ENCODE peak calls at places on chromosomes 12 and 14, in ten cellular contexts. Q, W, X, U, K, V, Y, D, F and G are unnamed samples.

GRCh38 chr14:64387232-64387737 is 868 bp upstream of the MTHFD1 start:
- DNase-seq in W (peak; percentile 54), D (peak; percentile 32), X (no peak), F (peak; percentile 19), U (no peak), Y (no peak), V (no peak), K (peak; percentile 48), Q (peak; percentile 22), G (no peak)

GRCh38 chr12:5441497-5442236 is 9.8 kb downstream of the NTF3 start:
- DNase-seq in F (peak; percentile 81), D (peak; percentile 95), X (peak; percentile 41), W (peak; percentile 55), U (no peak), K (no peak), Q (peak; percentile 6), V (no peak), Y (no peak), G (no peak)

GRCh38 chr14:35789651-35790050 is 19.4 kb downstream of the RALGAPA1 start:
- DNase-seq in W (no peak), D (peak; percentile 63), K (no peak), F (peak; percentile 68), U (no peak), Y (no peak), Q (no peak), V (no peak), X (peak; percentile 39), G (no peak)

GRCh38 chr12:116556964-116557706 is 2.0 kb upstream of the MAP1LC3B2 start:
- DNase-seq in U (no peak), F (peak; percentile 26), Y (no peak), K (no peak), V (no peak), D (peak; percentile 54), X (no peak), W (no peak), Q (peak; percentile 30), G (no peak)

GRCh38 chr12:74483057-74483456 is 54.6 kb upstream of the ATXN7L3B start:
- DNase-seq in F (no peak), Q (no peak), W (no peak), X (no peak), D (no peak), K (no peak), Y (no peak), U (no peak), V (no peak), G (no peak)

GRCh38 chr12:91355150-91356006 is 172.8 kb upstream of the DCN start:
- DNase-seq in U (peak; percentile 75), W (peak; percentile 90), Y (peak; percentile 83), D (peak; percentile 77), K (peak; percentile 86), X (no peak), Q (peak; percentile 88), F (peak; percentile 80), V (peak; percentile 63), G (peak; percentile 23)

GRCh38 chr14:71665157-71665556 is 267.1 kb upstream of the RGS6 start:
- DNase-seq in K (no peak), Y (no peak), F (peak; percentile 89), W (peak; percentile 82), D (peak; percentile 82), U (no peak), V (no peak), X (peak; percentile 71), Q (peak; percentile 80), G (peak; percentile 53)

GRCh38 chr12:115097406-115097805 is 413.4 kb upstream of the TBX3 start:
- DNase-seq in K (no peak), W (peak; percentile 7), Y (peak; percentile 49), X (no peak), F (no peak), V (no peak), D (peak; percentile 57), Q (no peak), U (no peak), G (no peak)

GRCh38 chr12:89574736-89575208 is 48.9 kb upstream of the POC1B start:
- DNase-seq in V (no peak), W (peak; percentile 82), U (no peak), Q (peak; percentile 76), F (peak; percentile 75), Y (peak; percentile 27), K (peak; percentile 16), D (peak; percentile 91), X (peak; percentile 64), G (no peak)

DNA sequence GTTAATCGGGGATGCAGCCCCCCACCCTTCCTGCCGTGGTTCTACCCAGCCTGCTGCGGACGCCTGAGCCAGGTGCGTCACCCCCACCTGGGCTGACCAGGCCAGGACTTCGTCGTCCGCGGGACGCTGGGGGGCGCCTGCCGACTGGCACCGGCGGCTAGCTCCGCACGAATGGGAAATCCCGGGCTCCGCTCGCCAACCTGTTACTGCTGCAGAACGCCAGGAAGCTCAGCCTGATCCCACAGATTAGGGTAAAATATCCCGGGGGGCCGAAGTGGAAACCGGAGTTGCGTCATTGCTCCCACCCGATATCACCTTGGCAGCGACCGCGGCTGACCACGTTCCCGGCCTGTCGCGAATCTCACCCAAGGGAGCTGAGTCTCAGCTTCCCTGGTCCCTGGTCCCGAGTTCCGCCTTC is 528 bp upstream of the VDR start:
- DNase-seq in D (no peak), V (peak; percentile 23), W (peak; percentile 58), Y (peak; percentile 57), X (no peak), K (peak; percentile 46), Q (no peak), U (peak; percentile 68), F (no peak), G (no peak)
- TF ChIP-seq CTCF in D (no peak), V (peak; percentile 11), W (no peak), Y (peak; percentile 15), X (peak; percentile 37), K (peak; percentile 25), Q (no peak), U (peak; percentile 36), F (peak; percentile 22), G (peak; percentile 53)

DNA sequence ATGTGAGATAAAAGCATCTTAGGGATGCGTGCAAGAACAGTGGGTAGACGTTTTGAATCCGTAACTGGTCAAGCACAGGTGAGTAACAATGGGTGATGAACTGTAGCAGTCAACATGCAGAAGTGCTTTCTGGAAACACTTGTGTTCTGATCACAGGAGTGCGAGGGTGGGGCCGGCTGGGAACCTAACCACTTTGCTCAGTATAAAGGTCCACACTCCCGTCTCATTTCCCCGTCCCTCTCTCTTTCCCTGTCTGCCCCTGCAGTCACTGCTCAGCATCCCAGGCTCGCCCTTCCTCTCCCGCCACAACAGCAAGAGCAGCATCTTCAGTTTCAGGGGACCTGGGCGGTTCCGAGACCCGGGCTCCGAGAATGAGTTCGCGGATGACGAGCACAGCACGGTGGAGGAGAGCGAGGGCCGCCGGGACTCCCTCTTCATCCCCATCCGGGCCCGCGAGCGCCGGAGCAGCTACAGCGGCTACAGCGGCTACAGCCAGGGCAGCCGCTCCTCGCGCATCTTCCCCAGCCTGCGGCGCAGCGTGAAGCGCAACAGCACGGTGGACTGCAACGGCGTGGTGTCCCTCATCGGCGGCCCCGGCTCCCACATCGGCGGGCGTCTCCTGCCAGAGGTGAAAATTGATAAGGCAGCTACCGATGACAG is 127.1 kb downstream of the FIGNL2 start:
- DNase-seq in U (peak; percentile 69), V (no peak), F (peak; percentile 36), Y (peak; percentile 22), W (peak; percentile 67), D (no peak), Q (peak; percentile 36), K (peak; percentile 56), X (no peak), G (no peak)
- H3K4me3 ChIP-seq in U (peak overlapping the region; percentile 18), V (no peak overlapping the region), F (peak overlapping the region; percentile 37), Y (no peak overlapping the region), W (peak overlapping the region; percentile 35), D (no peak overlapping the region), Q (peak overlapping the region; percentile 29), K (no peak overlapping the region), X (no peak overlapping the region), G (peak overlapping the region; percentile 43)

GRCh38 chr14:100278702-100279101 is 27.5 kb downstream of the SLC25A29 start:
- DNase-seq in V (no peak), D (peak; percentile 76), W (peak; percentile 63), U (no peak), Q (peak; percentile 78), X (peak; percentile 41), Y (no peak), K (no peak), F (peak; percentile 67), G (no peak)
- TF ChIP-seq CTCF in V (no peak), D (peak; percentile 57), W (peak; percentile 30), U (no peak), Q (peak; percentile 53), X (peak; percentile 44), Y (no peak), K (no peak), F (peak; percentile 42), G (peak; percentile 12)

DNA sequence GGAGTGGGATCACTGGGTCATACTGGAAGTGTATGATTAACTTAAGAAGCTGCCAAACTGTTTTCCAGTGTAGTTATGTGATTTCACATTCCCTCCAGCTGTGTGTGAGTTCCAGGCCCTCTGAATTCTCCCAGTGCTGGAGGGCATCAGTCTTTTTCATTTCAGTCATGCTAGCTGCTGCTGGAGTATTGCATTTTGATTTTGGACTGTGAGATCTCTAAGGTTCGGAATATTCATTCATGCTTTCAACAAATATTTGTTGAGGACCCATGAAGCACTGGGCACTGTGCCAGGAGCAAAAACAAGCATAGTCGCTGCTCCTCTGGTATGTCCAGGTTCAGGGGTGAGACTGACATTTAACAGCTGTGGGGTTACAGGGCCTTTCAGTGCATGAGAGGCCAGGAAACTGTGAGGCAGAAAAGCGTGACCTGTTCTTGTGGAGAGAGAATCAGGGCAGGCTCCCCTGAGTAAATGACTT is 133.2 kb downstream of the SCARB1 start:
- DNase-seq in Q (peak; percentile 85), K (peak; percentile 78), V (no peak), F (peak; percentile 73), Y (peak; percentile 71), W (peak; percentile 58), U (no peak), X (no peak), D (peak; percentile 51), G (no peak)
- H3K4me3 ChIP-seq in Q (no peak overlapping the region), K (no peak overlapping the region), V (no peak overlapping the region), F (no peak overlapping the region), Y (no peak overlapping the region), W (no peak overlapping the region), U (no peak overlapping the region), X (no peak overlapping the region), D (no peak overlapping the region), G (no peak overlapping the region)